ENCODE peak calls at places on chromosomes 5 and 9, in seven cellular contexts. O is heart left ventricle, Q is cardiac fibroblast, P is left ventricle myocardium inferior, G is sigmoid colon, E is body of pancreas, J is mucosa of descending colon. S is an unnamed sample.

GRCh38 chr9:110744753-110745522 is 76.3 kb downstream of the MUSK start:
- DNase-seq in O (no peak), Q (peak), P (no peak), G (peak), E (peak), J (no peak), S (peak)

GRCh38 chr9:123365287-123365880 is 9.4 kb downstream of the CRB2 start:
- DNase-seq in O (no peak), Q (no peak), P (no peak), G (no peak), E (no peak), J (no peak), S (no peak)

GRCh38 chr5:41193462-41194166 is 19.7 kb downstream of the C6 start:
- DNase-seq in O (peak), Q (peak), P (peak), G (peak), E (peak), J (peak), S (peak)

GRCh38 chr5:138574744-138575193 is 432 bp downstream of the HSPA9 start:
- DNase-seq in O (no peak), Q (no peak), P (no peak), G (peak), E (no peak), J (no peak), S (no peak)

GRCh38 chr9:5389109-5389732 is 48.5 kb downstream of the PLGRKT start:
- DNase-seq in O (no peak), Q (peak), P (no peak), G (no peak), E (no peak), J (no peak), S (peak)

GRCh38 chr5:155299342-155300006 is 285.9 kb downstream of the KIF4B start:
- DNase-seq in O (peak), Q (no peak), P (peak), G (no peak), E (no peak), J (no peak), S (no peak)

GRCh38 chr5:172559004-172559932 is 81.8 kb upstream of the NEURL1B start:
- DNase-seq in O (peak), Q (peak), P (peak), G (peak), E (peak), J (peak), S (peak)

GRCh38 chr5:54279960-54280359 is 30.4 kb downstream of the ARL15 start:
- DNase-seq in O (no peak), Q (no peak), P (no peak), G (no peak), E (no peak), J (no peak), S (no peak)

GRCh38 chr9:123216387-123216786 is 52.0 kb downstream of the STRBP start:
- DNase-seq in O (no peak), Q (no peak), P (no peak), G (no peak), E (no peak), J (no peak), S (no peak)

GRCh38 chr9:33476503-33476902 is 2.8 kb upstream of the NOL6 start:
- DNase-seq in O (no peak), Q (no peak), P (no peak), G (no peak), E (no peak), J (no peak), S (no peak)

GRCh38 chr9:90958328-90958727 is 156.7 kb downstream of the SYK start:
- DNase-seq in O (no peak), Q (no peak), P (no peak), G (no peak), E (no peak), J (no peak), S (no peak)

GRCh38 chr9:90956026-90956810 is 154.6 kb downstream of the SYK start:
- DNase-seq in O (no peak), Q (peak), P (no peak), G (peak), E (no peak), J (no peak), S (no peak)

GRCh38 chr9:90953200-90953599 is 151.6 kb downstream of the SYK start:
- DNase-seq in O (no peak), Q (no peak), P (no peak), G (no peak), E (no peak), J (no peak), S (no peak)

GRCh38 chr9:90950600-90950999 is 149.0 kb downstream of the SYK start:
- DNase-seq in O (no peak), Q (no peak), P (no peak), G (no peak), E (no peak), J (no peak), S (no peak)

GRCh38 chr9:90953805-90954204 is 152.2 kb downstream of the SYK start:
- DNase-seq in O (no peak), Q (no peak), P (no peak), G (no peak), E (no peak), J (no peak), S (no peak)
- TF ChIP-seq CTCF in O (no peak), Q (no peak), P (no peak), G (no peak), E (no peak), J (no peak), S (no peak)

DNA sequence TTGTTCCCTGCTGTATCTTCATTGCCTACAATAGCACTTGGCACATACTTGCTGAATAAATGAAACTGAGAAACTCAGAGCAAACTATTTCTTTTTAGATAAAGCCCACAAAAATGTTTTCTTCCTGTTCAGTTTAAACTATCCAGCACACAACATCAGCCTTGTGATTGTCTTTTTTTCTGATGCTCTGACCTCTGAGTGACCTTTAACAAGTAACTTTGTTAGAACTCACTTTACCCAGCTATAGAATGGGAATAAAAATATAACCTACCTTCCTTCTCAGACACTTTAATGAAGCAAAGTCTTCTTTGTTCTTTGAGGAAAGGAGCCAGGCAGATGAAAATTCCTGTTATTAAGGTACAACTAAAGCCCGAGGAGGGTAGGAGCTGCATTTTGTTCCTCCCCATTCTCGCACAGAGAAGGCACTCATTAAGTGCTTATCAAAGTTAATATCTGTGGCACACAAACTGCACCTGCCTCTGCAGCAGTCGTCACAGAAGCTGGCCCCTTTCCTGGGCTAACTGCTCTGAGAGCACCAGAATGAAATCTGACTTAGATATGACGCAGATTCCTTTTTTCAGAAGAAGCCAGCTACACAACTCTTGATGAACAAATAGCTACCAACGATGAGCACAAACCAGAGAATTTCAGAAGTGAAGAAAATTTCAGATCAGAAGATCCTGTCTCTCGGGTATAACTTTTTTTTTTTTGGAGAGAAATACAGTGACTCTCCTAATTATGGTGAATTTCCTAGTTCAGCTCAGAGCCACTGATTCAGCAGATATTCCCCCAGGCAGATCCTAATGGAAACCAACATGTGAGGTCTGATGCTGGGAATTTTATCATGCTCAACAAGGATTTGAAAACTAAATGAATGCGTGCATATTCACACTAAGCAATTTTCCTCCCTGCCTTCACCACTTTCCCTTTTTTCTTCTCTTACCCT is 31.0 kb upstream of the NR3C1 start:
- DNase-seq in O (peak), Q (peak), P (no peak), G (no peak), E (no peak), J (no peak), S (no peak)
- H3K4me3 ChIP-seq in O (no peak), Q (peak), P (peak), G (no peak), E (no peak), J (no peak), S (no peak)

GRCh38 chr5:57174128-57174849 is 430 bp downstream of the GPBP1 start:
- DNase-seq in O (peak), Q (no peak), P (peak), G (peak), E (peak), J (no peak), S (no peak)

GRCh38 chr5:57173026-57173317 is 887 bp upstream of the GPBP1 start:
- DNase-seq in O (no peak), Q (no peak), P (no peak), G (peak), E (no peak), J (no peak), S (no peak)

GRCh38 chr5:57173318-57174127 is at the start of gene GPBP1:
- DNase-seq in O (peak), Q (peak), P (peak), G (peak), E (peak), J (peak), S (peak)

GRCh38 chr5:57171818-57172465 is 1.9 kb upstream of the GPBP1 start:
- DNase-seq in O (no peak), Q (no peak), P (no peak), G (no peak), E (no peak), J (no peak), S (no peak)

DNA sequence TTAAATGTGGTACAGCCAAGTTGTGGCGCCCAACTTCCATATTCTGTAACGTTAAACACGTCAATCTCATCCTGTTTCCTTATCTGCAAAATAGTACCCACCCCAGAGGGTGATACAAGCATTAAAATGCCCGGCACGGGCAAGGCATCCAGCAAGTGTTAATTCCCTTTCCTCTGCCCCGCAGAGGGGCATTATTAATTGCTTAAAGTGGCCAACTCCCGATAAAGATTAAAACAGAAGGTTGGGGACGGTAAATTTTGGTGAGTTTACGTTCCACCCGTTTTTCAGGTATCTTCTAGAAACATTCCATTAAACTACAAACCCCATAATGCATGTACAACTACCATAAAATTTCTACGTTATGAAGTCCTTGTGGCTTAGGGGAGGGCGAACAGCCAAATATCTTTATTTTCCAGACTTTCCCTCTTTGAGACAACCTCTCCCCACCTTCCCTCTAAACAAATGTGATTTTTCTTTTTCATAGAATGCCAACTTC is 1.3 kb upstream of the GPBP1 start:
- DNase-seq in O (no peak), Q (peak), P (no peak), G (no peak), E (no peak), J (no peak), S (no peak)
- TF ChIP-seq CTCF in O (no peak), Q (no peak), P (no peak), G (no peak), E (no peak), J (no peak), S (no peak)

GRCh38 chr9:706073-706472 is 135.4 kb upstream of the DMRT1 start:
- DNase-seq in O (no peak), Q (peak), P (no peak), G (no peak), E (no peak), J (no peak), S (no peak)
- H3K4me3 ChIP-seq in O (no peak), Q (peak), P (peak), G (peak), E (no peak), J (no peak), S (no peak)

DNA sequence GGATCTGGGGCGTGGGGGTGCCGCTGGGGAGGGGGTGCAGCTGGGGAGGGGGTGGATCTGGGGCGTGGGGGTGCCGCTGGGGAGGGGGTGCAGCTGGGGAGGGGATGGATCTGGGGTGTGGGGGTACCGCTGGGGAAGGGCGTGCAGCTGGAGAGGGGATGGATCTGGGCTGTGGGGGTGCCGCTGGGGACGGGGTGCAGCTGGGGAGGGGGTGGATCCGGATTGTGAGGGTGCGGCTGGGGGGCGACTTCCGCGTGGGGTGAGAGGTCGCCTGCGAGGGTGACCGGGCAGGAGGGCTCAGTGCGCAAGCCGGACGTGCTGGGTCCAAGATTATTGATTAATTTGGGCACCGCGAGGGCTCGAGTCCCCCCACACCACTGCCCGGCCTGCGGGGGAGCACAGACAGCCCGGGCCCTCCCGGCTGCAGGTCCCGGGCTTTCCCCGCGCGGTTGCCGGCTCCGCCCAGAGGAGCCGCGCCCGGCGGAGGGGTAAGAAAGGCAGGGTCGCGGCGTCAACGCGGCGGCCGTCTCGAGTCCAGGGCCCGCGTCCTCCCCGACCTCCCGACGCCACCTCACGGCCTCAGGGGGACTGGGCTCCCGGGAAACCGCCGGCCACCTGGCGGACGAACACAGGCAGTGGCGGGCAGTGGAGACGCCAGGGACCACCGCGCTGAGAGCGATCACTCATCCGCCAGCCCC is 572 bp upstream of the MRPL41 start:
- DNase-seq in O (no peak), Q (no peak), P (no peak), G (no peak), E (peak), J (no peak), S (peak)
- TF ChIP-seq CTCF in O (peak), Q (peak), P (peak), G (no peak), E (peak), J (peak), S (peak)

DNA sequence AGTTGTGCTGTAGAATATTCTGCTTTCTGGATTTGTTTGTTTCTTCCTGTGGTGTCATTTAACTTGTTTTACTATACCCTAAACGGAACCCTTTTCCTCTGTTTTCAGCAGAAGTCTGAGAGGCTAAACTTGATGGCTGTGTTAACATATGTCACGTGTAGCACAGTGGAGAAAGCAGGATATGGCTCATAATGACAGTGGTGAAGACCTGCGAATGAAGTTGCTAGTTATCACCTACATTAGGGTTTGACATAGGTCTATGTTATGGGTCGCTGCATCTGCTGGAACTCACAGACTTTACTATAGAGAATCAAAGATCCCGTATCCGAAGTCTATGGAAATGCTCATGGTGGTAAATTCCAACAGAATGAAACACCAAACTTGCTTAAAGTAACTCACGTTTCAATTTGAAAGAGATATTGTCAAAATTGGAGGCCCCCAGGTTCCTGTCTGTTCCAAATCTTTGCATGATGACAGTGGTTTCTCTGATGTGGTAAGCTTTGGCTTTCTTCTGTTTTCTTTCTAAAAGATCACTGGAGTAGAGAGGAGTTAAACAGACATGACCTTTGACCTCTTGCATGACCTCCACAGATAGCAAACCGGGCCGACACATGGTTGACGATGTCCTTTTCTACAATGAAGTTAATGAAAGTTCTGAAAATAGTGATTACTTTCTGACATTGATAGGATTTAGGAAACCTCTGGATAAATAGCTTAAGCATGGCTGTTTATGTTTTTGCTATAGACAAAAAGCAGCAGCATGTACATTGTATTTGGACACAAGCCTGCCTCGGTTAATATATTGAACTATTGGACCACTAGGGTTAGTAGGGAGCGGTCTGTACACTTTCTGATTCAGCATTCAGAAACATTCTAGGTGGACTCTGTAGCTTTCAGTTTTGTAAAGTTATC is 3.1 kb upstream of the CATSPER3 start:
- DNase-seq in O (no peak), Q (no peak), P (no peak), G (no peak), E (no peak), J (no peak), S (no peak)
- H3K4me3 ChIP-seq in O (no peak), Q (no peak), P (no peak), G (no peak), E (no peak), J (no peak), S (no peak)

GRCh38 chr5:31845351-31845750 is 206.4 kb downstream of the PDZD2 start:
- DNase-seq in O (no peak), Q (no peak), P (no peak), G (no peak), E (no peak), J (no peak), S (no peak)

GRCh38 chr5:31846934-31847333 is 208.0 kb downstream of the PDZD2 start:
- DNase-seq in O (no peak), Q (no peak), P (no peak), G (no peak), E (no peak), J (no peak), S (no peak)

GRCh38 chr5:31847354-31847753 is 208.4 kb downstream of the PDZD2 start:
- DNase-seq in O (peak), Q (no peak), P (peak), G (no peak), E (no peak), J (no peak), S (no peak)

GRCh38 chr5:31844615-31845345 is 205.8 kb downstream of the PDZD2 start:
- DNase-seq in O (no peak), Q (no peak), P (no peak), G (no peak), E (no peak), J (no peak), S (no peak)
- TF ChIP-seq CTCF in O (peak), Q (no peak), P (peak), G (no peak), E (no peak), J (no peak), S (peak)